ENCODE peak calls at places on chromosomes 11 and 22, in five cellular contexts. S, P, M, G and H are unnamed samples. For H3K4me1, the result is how much of the 10 kb centered on the place peaks cover.

GRCh38 chr11:47986219-47986618 is 5.9 kb downstream of the PTPRJ start:
- DNase-seq in M (no peak), S (no peak), P (no peak), G (no peak), H (no peak)

GRCh38 chr11:8566613-8567210 is 27.3 kb downstream of the STK33 start:
- DNase-seq in M (no peak), G (no peak), P (peak), S (no peak), H (no peak)

GRCh38 chr11:33970984-33971466 is 79.1 kb upstream of the LMO2 start:
- DNase-seq in M (peak), P (peak), S (peak), G (peak), H (peak)

GRCh38 chr11:134612416-134613030 is 200.5 kb upstream of the B3GAT1 start:
- DNase-seq in S (no peak), M (no peak), G (no peak), P (no peak), H (no peak)

GRCh38 chr22:45632791-45633515 is 38.7 kb upstream of the ATXN10 start:
- DNase-seq in G (no peak), M (peak), S (no peak), P (no peak), H (no peak)

GRCh38 chr11:58625086-58625485 is 2.6 kb downstream of the CNTF start:
- DNase-seq in G (no peak), M (no peak), P (no peak), S (no peak), H (no peak)

GRCh38 chr11:67695606-67696005 is 21.2 kb upstream of the ALDH3B2 start:
- DNase-seq in S (no peak), P (no peak), G (no peak), M (no peak), H (no peak)

GRCh38 chr11:72707032-72707431 is 32.8 kb upstream of the PDE2A start:
- DNase-seq in G (no peak), S (no peak), M (no peak), P (no peak), H (no peak)

DNA sequence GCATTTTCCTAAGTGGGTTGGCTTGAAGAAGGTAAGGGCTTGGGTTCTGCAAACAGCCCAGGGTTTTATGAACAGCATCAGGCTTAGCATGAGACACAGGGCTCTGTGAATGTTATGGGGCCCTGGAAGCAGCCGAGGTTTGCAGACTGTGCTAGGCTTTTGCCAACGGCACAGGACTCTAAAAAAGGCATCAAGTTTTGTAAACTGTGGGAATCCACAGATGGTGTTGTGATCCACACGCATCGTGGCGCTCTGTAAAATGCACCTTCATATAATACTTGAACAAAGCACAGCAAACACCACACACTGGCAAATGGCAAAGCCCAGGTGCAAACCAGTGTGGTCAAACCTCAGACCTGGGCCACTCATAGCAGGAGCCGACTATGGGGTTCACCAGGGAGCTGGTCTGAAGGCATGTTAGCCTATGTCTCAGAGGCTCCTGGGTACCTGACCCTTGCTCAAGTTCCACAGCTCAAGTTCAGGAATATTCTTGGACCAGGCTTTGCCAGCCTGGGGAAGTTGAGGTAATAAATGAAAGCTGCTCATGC is 2.4 kb upstream of the SLCO2B1 start:
- DNase-seq in S (no peak), P (no peak), M (peak), G (no peak), H (no peak)
- H3K4me1 ChIP-seq in S (under half), P (under half), M (under half), G (under half), H (under half)

GRCh38 chr11:128705124-128705920 is 11.4 kb downstream of the FLI1 start:
- DNase-seq in S (no peak), P (no peak), M (no peak), G (no peak), H (no peak)
- TF ChIP-seq POLR2A in S (no peak), P (no peak), M (no peak), G (no peak), H (no peak)

DNA sequence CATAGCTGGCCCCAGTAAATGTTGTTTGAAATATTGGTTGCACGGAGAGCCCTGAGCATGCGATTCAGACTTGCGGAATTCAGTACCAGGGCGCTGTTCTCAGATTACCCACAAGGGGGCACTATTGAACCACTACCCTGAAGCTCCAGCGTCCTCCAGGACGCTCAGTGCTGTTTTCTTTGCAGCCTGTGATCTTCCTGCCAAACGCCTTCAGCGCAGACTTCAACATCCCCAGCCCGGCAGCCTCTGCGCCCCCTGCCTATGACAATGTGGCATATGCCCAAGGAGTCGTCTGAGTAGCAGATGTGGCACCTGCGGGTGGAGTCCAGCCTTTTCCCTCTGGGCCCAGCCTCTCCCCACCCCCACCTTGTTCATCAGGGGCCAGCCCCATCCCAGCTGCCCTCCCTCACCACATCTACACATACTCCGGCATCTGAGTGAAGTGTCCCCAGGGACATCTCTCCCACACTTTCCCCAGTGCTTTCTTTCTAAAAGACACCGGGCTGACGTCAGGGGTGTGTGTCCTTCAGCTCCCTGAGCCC is 9.6 kb upstream of the MS4A10 start:
- DNase-seq in P (peak), M (peak), G (peak), S (peak), H (peak)
- TF ChIP-seq EP300 in P (no peak), M (no peak), G (no peak), S (no peak), H (no peak)

DNA sequence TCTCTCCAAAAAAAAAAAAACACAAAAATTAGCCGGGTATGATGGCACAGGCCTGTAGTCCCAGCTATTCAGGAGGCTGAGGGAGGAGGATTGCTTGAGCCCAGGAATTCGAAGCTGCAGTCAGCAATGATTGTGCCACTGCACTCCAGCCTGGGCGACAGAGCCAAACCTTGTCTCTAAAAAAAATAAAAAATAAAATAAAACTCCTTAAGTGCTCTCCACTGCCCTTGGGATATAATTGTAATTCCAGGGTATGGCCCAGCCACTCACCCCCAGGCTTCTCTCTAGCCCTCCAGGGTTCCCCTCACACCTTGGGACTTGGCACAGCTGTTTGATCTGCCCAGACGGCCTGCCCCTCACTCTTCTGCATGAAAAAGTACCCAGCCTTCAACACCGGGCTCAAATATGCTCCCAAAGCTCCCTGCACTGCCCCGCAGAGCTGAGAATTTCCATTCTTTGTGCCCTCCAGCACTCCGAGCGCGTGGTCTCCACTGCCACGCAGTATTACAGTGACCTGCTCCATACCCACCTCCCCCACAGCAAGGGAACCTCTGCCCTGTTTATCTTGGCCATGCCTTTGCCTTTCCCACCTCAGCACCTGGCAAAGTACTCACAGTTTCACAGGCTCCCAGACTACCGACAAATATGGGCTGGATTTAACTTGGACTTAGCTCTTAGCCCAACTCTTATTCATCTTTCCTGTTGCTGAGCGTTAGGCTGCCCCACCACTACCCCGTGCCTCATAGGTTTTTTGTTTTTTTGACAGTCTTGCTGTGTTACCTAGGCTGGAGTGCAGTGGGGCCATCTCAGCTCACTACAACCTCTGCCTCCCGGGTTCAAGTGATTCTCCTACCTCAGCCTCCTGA is 7.6 kb upstream of the FTH1 start:
- DNase-seq in M (no peak), P (peak), G (no peak), S (peak), H (no peak)
- H3K4me1 ChIP-seq in M (half or more), P (half or more), G (under half), S (half or more), H (half or more)

GRCh38 chr11:26599876-26600434 is 27.9 kb upstream of the MUC15 start:
- DNase-seq in G (no peak), P (no peak), M (no peak), S (no peak), H (no peak)
- TF ChIP-seq POLR2A in G (no peak), P (no peak), M (no peak), S (no peak), H (no peak)

GRCh38 chr11:128732471-128733277 is 38.8 kb downstream of the FLI1 start:
- DNase-seq in P (no peak), G (no peak), M (no peak), S (no peak), H (no peak)
- TF ChIP-seq EP300 in P (no peak), G (no peak), M (no peak), S (no peak), H (no peak)

GRCh38 chr11:112656772-112657428 is 304.3 kb upstream of the NCAM1 start:
- DNase-seq in P (no peak), S (no peak), G (no peak), M (no peak), H (no peak)

GRCh38 chr11:112652786-112653390 is 308.3 kb upstream of the NCAM1 start:
- DNase-seq in G (no peak), M (no peak), S (no peak), P (no peak), H (no peak)

GRCh38 chr11:112659185-112659584 is 302.0 kb upstream of the NCAM1 start:
- DNase-seq in M (no peak), S (no peak), P (no peak), G (no peak), H (no peak)

GRCh38 chr11:112658521-112658920 is 302.7 kb upstream of the NCAM1 start:
- DNase-seq in M (no peak), P (no peak), S (no peak), G (no peak), H (no peak)

GRCh38 chr11:112655386-112655785 is 305.8 kb upstream of the NCAM1 start:
- DNase-seq in S (peak), M (peak), P (peak), G (peak), H (no peak)
- H3K4me1 ChIP-seq in S (under half), M (under half), P (under half), G (under half), H (under half)